ENCODE peak calls at places on chromosomes 12 and 14, in four cellular contexts. One of them, this sample, is unnamed.

GRCh38 chr14:104892517-104893434 is 27.7 kb downstream of the CEP170B start:
- DNase-seq in foreskin melanocyte: no peak
- DNase-seq in HT1080: no peak
- DNase-seq in fibroblast of mammary gland: no peak
- DNase-seq in this sample: no peak

GRCh38 chr14:73460691-73461127 is 2.4 kb upstream of the NUMB start:
- DNase-seq in fibroblast of mammary gland: peak
- DNase-seq in foreskin melanocyte: no peak
- DNase-seq in HT1080: peak
- DNase-seq in this sample: no peak

GRCh38 chr12:31267966-31268365 is 58.0 kb downstream of the SINHCAF start:
- DNase-seq in foreskin melanocyte: no peak
- DNase-seq in fibroblast of mammary gland: peak
- DNase-seq in HT1080: no peak
- DNase-seq in this sample: no peak

GRCh38 chr14:91484744-91485143 is 25.4 kb downstream of the PPP4R3A start:
- DNase-seq in HT1080: no peak
- DNase-seq in foreskin melanocyte: no peak
- DNase-seq in fibroblast of mammary gland: no peak
- DNase-seq in this sample: no peak

GRCh38 chr12:99806304-99806703 is 158.8 kb downstream of the GARIN6 start:
- DNase-seq in HT1080: no peak
- DNase-seq in fibroblast of mammary gland: no peak
- DNase-seq in foreskin melanocyte: no peak
- DNase-seq in this sample: no peak

GRCh38 chr14:96635850-96636249 is 133.7 kb downstream of the PAPOLA start:
- DNase-seq in foreskin melanocyte: no peak
- DNase-seq in fibroblast of mammary gland: no peak
- DNase-seq in HT1080: peak
- DNase-seq in this sample: no peak

GRCh38 chr12:95999484-95999883 is 3.3 kb upstream of the HAL start:
- DNase-seq in foreskin melanocyte: no peak
- DNase-seq in HT1080: no peak
- DNase-seq in fibroblast of mammary gland: no peak
- DNase-seq in this sample: no peak

GRCh38 chr14:52351561-52352491 is 37.7 kb downstream of the PTGER2 start:
- DNase-seq in foreskin melanocyte: no peak
- DNase-seq in HT1080: no peak
- DNase-seq in fibroblast of mammary gland: peak
- DNase-seq in this sample: no peak

GRCh38 chr14:22974530-22975313 is 7.6 kb downstream of the AJUBA start:
- DNase-seq in HT1080: peak
- DNase-seq in foreskin melanocyte: no peak
- DNase-seq in fibroblast of mammary gland: no peak
- DNase-seq in this sample: no peak

GRCh38 chr12:12909995-12910391 is 18.6 kb downstream of the GPRC5A start:
- DNase-seq in fibroblast of mammary gland: peak
- DNase-seq in HT1080: no peak
- DNase-seq in foreskin melanocyte: no peak
- DNase-seq in this sample: no peak

GRCh38 chr14:69763761-69764510 is 3.0 kb upstream of the SRSF5 start:
- DNase-seq in fibroblast of mammary gland: peak
- DNase-seq in foreskin melanocyte: no peak
- DNase-seq in HT1080: peak
- DNase-seq in this sample: no peak

GRCh38 chr12:90921536-90921935 is 33.4 kb downstream of the CCER1 start:
- DNase-seq in HT1080: no peak
- DNase-seq in fibroblast of mammary gland: no peak
- DNase-seq in foreskin melanocyte: no peak
- DNase-seq in this sample: no peak

GRCh38 chr12:8867009-8867408 is 44.6 kb downstream of the A2ML1 start:
- DNase-seq in HT1080: no peak
- DNase-seq in foreskin melanocyte: no peak
- DNase-seq in fibroblast of mammary gland: no peak
- DNase-seq in this sample: no peak

GRCh38 chr12:51062631-51063397 is 14.7 kb downstream of the LETMD1 start:
- DNase-seq in foreskin melanocyte: no peak
- DNase-seq in HT1080: no peak
- DNase-seq in fibroblast of mammary gland: no peak
- DNase-seq in this sample: no peak

GRCh38 chr14:101731187-101732080 is 30.1 kb upstream of the PPP2R5C start:
- DNase-seq in foreskin melanocyte: no peak
- DNase-seq in HT1080: peak
- DNase-seq in fibroblast of mammary gland: peak
- DNase-seq in this sample: no peak

GRCh38 chr12:29625359-29625953 is 128.0 kb upstream of the OVCH1 start:
- DNase-seq in HT1080: no peak
- DNase-seq in foreskin melanocyte: no peak
- DNase-seq in fibroblast of mammary gland: no peak
- DNase-seq in this sample: no peak

GRCh38 chr12:6952860-6953416 is 1.8 kb downstream of the PTPN6 start:
- DNase-seq in HT1080: no peak
- DNase-seq in fibroblast of mammary gland: no peak
- DNase-seq in foreskin melanocyte: no peak
- DNase-seq in this sample: no peak

GRCh38 chr12:20366776-20367409 is 1.4 kb upstream of the PDE3A start:
- DNase-seq in HT1080: no peak
- DNase-seq in fibroblast of mammary gland: no peak
- DNase-seq in foreskin melanocyte: no peak
- DNase-seq in this sample: no peak